ENCODE peak calls at places on chromosomes 12 and 14, in five cellular contexts. One of them, this sample, is unnamed.
A peak's percentile ranks its signal among the peaks of the same experiment; 100 is the strongest.

GRCh38 chr14:42779024-42779423 is 1172.3 kb downstream of the LRFN5 start:
- DNase-seq in neural crest cell: no peak
- DNase-seq in fibroblast of pulmonary artery: peak; percentile 7
- DNase-seq in body of pancreas: no peak
- DNase-seq in lower leg skin: no peak
- DNase-seq in this sample: no peak

GRCh38 chr12:8953773-8954402 is 4.4 kb upstream of the M6PR start:
- DNase-seq in neural crest cell: no peak
- DNase-seq in fibroblast of pulmonary artery: no peak
- DNase-seq in body of pancreas: no peak
- DNase-seq in lower leg skin: no peak
- DNase-seq in this sample: no peak

GRCh38 chr12:28830491-28830890 is 318.6 kb upstream of the FAR2 start:
- DNase-seq in neural crest cell: no peak
- DNase-seq in fibroblast of pulmonary artery: no peak
- DNase-seq in body of pancreas: no peak
- DNase-seq in lower leg skin: peak; percentile 50
- DNase-seq in this sample: no peak

GRCh38 chr14:26402126-26402525 is 195.7 kb downstream of the NOVA1 start:
- DNase-seq in neural crest cell: no peak
- DNase-seq in fibroblast of pulmonary artery: no peak
- DNase-seq in body of pancreas: no peak
- DNase-seq in lower leg skin: no peak
- DNase-seq in this sample: no peak

GRCh38 chr14:89814126-89814525 is 140.4 kb downstream of the EFCAB11 start:
- DNase-seq in neural crest cell: no peak
- DNase-seq in fibroblast of pulmonary artery: no peak
- DNase-seq in body of pancreas: no peak
- DNase-seq in lower leg skin: no peak
- DNase-seq in this sample: no peak

GRCh38 chr14:79899610-79900009 is 311.7 kb downstream of the DIO2 start:
- DNase-seq in neural crest cell: no peak
- DNase-seq in fibroblast of pulmonary artery: no peak
- DNase-seq in body of pancreas: no peak
- DNase-seq in lower leg skin: no peak
- DNase-seq in this sample: no peak

GRCh38 chr14:98955036-98955740 is 316.8 kb downstream of the BCL11B start:
- DNase-seq in neural crest cell: no peak
- DNase-seq in fibroblast of pulmonary artery: no peak
- DNase-seq in body of pancreas: no peak
- DNase-seq in lower leg skin: peak; percentile 65
- DNase-seq in this sample: no peak

GRCh38 chr12:3293013-3293412 is 198.0 kb upstream of the PRMT8 start:
- DNase-seq in neural crest cell: no peak
- DNase-seq in fibroblast of pulmonary artery: no peak
- DNase-seq in body of pancreas: no peak
- DNase-seq in lower leg skin: no peak
- DNase-seq in this sample: peak; percentile 61

GRCh38 chr12:68521321-68521839 is 89.3 kb upstream of the RAP1B start:
- DNase-seq in neural crest cell: no peak
- DNase-seq in fibroblast of pulmonary artery: peak; percentile 83
- DNase-seq in body of pancreas: no peak
- DNase-seq in lower leg skin: no peak
- DNase-seq in this sample: no peak

GRCh38 chr12:6361834-6362233 is 13.5 kb downstream of the SCNN1A start:
- DNase-seq in neural crest cell: no peak
- DNase-seq in fibroblast of pulmonary artery: peak; percentile 43
- DNase-seq in body of pancreas: no peak
- DNase-seq in lower leg skin: peak; percentile 92
- DNase-seq in this sample: no peak

GRCh38 chr14:74801396-74801795 is 38.3 kb downstream of the YLPM1 start:
- DNase-seq in neural crest cell: no peak
- DNase-seq in fibroblast of pulmonary artery: no peak
- DNase-seq in body of pancreas: no peak
- DNase-seq in lower leg skin: no peak
- DNase-seq in this sample: no peak

GRCh38 chr14:23364604-23365352 is at the start of gene EFS:
- DNase-seq in neural crest cell: peak; percentile 30
- DNase-seq in fibroblast of pulmonary artery: no peak
- DNase-seq in body of pancreas: no peak
- DNase-seq in lower leg skin: peak; percentile 91
- DNase-seq in this sample: peak; percentile 72

GRCh38 chr12:132400011-132400641 is 70.7 kb upstream of the GALNT9 start:
- DNase-seq in neural crest cell: no peak
- DNase-seq in fibroblast of pulmonary artery: no peak
- DNase-seq in body of pancreas: peak; percentile 4
- DNase-seq in lower leg skin: no peak
- DNase-seq in this sample: peak; percentile 28

GRCh38 chr12:48350249-48351021 is at the start of gene ZNF641:
- DNase-seq in neural crest cell: no peak
- DNase-seq in fibroblast of pulmonary artery: peak; percentile 73
- DNase-seq in body of pancreas: peak; percentile 88
- DNase-seq in lower leg skin: peak; percentile 94
- DNase-seq in this sample: peak; percentile 83

GRCh38 chr12:111405856-111406473 is at the start of gene SH2B3:
- DNase-seq in neural crest cell: no peak
- DNase-seq in fibroblast of pulmonary artery: no peak
- DNase-seq in body of pancreas: no peak
- DNase-seq in lower leg skin: peak; percentile 90
- DNase-seq in this sample: no peak

GRCh38 chr12:19316420-19316819 is 122.9 kb upstream of the AEBP2 start:
- DNase-seq in neural crest cell: no peak
- DNase-seq in fibroblast of pulmonary artery: peak; percentile 45
- DNase-seq in body of pancreas: no peak
- DNase-seq in lower leg skin: no peak
- DNase-seq in this sample: no peak

GRCh38 chr12:131751335-131751734 is 40.4 kb downstream of the SFSWAP start:
- DNase-seq in neural crest cell: no peak
- DNase-seq in fibroblast of pulmonary artery: no peak
- DNase-seq in body of pancreas: no peak
- DNase-seq in lower leg skin: no peak
- DNase-seq in this sample: no peak

GRCh38 chr12:46217686-46218508 is 50.9 kb downstream of the SLC38A1 start:
- DNase-seq in neural crest cell: no peak
- DNase-seq in fibroblast of pulmonary artery: no peak
- DNase-seq in body of pancreas: no peak
- DNase-seq in lower leg skin: no peak
- DNase-seq in this sample: no peak

GRCh38 chr12:75641031-75641780 is 129.8 kb upstream of the KRR1 start:
- DNase-seq in neural crest cell: no peak
- DNase-seq in fibroblast of pulmonary artery: peak; percentile 88
- DNase-seq in body of pancreas: no peak
- DNase-seq in lower leg skin: no peak
- DNase-seq in this sample: no peak

GRCh38 chr12:62522984-62523383 is 56.4 kb downstream of the MON2 start:
- DNase-seq in neural crest cell: no peak
- DNase-seq in fibroblast of pulmonary artery: peak; percentile 21
- DNase-seq in body of pancreas: no peak
- DNase-seq in lower leg skin: no peak
- DNase-seq in this sample: no peak

GRCh38 chr12:131494741-131495524 is 216.0 kb upstream of the SFSWAP start:
- DNase-seq in neural crest cell: no peak
- DNase-seq in fibroblast of pulmonary artery: no peak
- DNase-seq in body of pancreas: no peak
- DNase-seq in lower leg skin: peak; percentile 53
- DNase-seq in this sample: no peak

GRCh38 chr12:31339831-31340622 is 14.1 kb upstream of the SINHCAF start:
- DNase-seq in neural crest cell: no peak
- DNase-seq in fibroblast of pulmonary artery: no peak
- DNase-seq in body of pancreas: no peak
- DNase-seq in lower leg skin: peak; percentile 36
- DNase-seq in this sample: no peak

GRCh38 chr14:69876848-69877306 is 2.3 kb upstream of the SMOC1 start:
- DNase-seq in neural crest cell: no peak
- DNase-seq in fibroblast of pulmonary artery: no peak
- DNase-seq in body of pancreas: peak; percentile 6
- DNase-seq in lower leg skin: no peak
- DNase-seq in this sample: no peak

GRCh38 chr12:16424531-16424930 is 77.1 kb downstream of the MGST1 start:
- DNase-seq in neural crest cell: no peak
- DNase-seq in fibroblast of pulmonary artery: no peak
- DNase-seq in body of pancreas: no peak
- DNase-seq in lower leg skin: no peak
- DNase-seq in this sample: no peak

GRCh38 chr12:50006754-50007442 is 18.4 kb downstream of the RACGAP1 start:
- DNase-seq in neural crest cell: no peak
- DNase-seq in fibroblast of pulmonary artery: no peak
- DNase-seq in body of pancreas: no peak
- DNase-seq in lower leg skin: no peak
- DNase-seq in this sample: no peak

GRCh38 chr12:47881826-47882427 is 22.9 kb downstream of the VDR start:
- DNase-seq in neural crest cell: no peak
- DNase-seq in fibroblast of pulmonary artery: peak; percentile 98
- DNase-seq in body of pancreas: peak; percentile 34
- DNase-seq in lower leg skin: no peak
- DNase-seq in this sample: no peak

GRCh38 chr12:24228980-24229730 is 279.7 kb upstream of the SOX5 start:
- DNase-seq in neural crest cell: no peak
- DNase-seq in fibroblast of pulmonary artery: no peak
- DNase-seq in body of pancreas: no peak
- DNase-seq in lower leg skin: no peak
- DNase-seq in this sample: no peak

GRCh38 chr12:121061831-121062230 is 22.8 kb upstream of the OASL start:
- DNase-seq in neural crest cell: no peak
- DNase-seq in fibroblast of pulmonary artery: peak; percentile 42
- DNase-seq in body of pancreas: no peak
- DNase-seq in lower leg skin: no peak
- DNase-seq in this sample: no peak

DNA sequence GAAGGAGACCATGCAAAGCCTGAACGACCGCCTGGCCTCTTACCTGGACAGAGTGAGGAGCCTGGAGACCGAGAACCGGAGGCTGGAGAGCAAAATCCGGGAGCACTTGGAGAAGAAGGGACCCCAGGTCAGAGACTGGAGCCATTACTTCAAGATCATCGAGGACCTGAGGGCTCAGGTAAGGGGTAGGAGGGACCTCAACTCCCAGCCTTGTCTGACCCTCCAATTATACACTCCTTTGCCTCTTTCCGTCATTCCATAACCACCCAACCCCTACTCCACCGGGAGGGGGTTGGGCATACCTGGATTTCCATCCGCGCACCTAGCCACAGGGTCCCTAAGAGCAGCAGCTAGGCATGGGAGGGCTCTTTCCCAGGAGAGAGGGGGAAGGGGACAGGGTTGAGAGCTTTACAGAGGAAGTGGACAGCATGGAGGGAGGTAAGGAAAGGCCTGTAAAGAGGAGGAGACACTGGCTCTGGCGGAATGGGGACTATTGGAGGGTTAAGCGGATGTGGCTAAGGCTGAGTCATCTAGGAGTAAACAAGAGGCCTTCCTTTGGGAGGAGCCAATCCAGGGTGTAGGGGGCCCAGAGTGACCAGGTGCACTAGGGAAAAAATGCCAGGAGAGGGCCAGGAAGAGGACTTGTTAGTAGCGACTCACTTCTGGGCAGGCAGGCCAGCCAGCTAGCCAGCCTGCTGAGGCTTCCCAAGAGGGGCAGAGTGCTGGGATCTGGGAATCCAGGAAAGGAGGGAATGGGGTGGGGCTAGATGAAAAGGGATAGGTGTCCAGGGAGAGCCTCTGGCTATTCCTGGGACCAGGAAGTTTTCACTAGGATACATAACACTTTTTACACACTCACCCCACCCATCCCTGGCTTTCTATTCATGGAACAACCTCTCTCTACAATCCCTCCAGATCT is 754 bp downstream of the KRT18 start:
- DNase-seq in neural crest cell: no peak
- DNase-seq in fibroblast of pulmonary artery: peak; percentile 94
- DNase-seq in body of pancreas: peak; percentile 86
- DNase-seq in lower leg skin: no peak
- DNase-seq in this sample: no peak
- TF ChIP-seq CTCF in neural crest cell: no peak
- TF ChIP-seq CTCF in fibroblast of pulmonary artery: no peak
- TF ChIP-seq CTCF in body of pancreas: no peak
- TF ChIP-seq CTCF in lower leg skin: no peak
- TF ChIP-seq CTCF in this sample: no peak

GRCh38 chr14:103290961-103291360 is 43.1 kb upstream of the EIF5 start:
- DNase-seq in neural crest cell: no peak
- DNase-seq in fibroblast of pulmonary artery: no peak
- DNase-seq in body of pancreas: no peak
- DNase-seq in lower leg skin: peak; percentile 67
- DNase-seq in this sample: no peak
- TF ChIP-seq CTCF in neural crest cell: no peak
- TF ChIP-seq CTCF in fibroblast of pulmonary artery: no peak
- TF ChIP-seq CTCF in body of pancreas: no peak
- TF ChIP-seq CTCF in lower leg skin: no peak
- TF ChIP-seq CTCF in this sample: no peak

DNA sequence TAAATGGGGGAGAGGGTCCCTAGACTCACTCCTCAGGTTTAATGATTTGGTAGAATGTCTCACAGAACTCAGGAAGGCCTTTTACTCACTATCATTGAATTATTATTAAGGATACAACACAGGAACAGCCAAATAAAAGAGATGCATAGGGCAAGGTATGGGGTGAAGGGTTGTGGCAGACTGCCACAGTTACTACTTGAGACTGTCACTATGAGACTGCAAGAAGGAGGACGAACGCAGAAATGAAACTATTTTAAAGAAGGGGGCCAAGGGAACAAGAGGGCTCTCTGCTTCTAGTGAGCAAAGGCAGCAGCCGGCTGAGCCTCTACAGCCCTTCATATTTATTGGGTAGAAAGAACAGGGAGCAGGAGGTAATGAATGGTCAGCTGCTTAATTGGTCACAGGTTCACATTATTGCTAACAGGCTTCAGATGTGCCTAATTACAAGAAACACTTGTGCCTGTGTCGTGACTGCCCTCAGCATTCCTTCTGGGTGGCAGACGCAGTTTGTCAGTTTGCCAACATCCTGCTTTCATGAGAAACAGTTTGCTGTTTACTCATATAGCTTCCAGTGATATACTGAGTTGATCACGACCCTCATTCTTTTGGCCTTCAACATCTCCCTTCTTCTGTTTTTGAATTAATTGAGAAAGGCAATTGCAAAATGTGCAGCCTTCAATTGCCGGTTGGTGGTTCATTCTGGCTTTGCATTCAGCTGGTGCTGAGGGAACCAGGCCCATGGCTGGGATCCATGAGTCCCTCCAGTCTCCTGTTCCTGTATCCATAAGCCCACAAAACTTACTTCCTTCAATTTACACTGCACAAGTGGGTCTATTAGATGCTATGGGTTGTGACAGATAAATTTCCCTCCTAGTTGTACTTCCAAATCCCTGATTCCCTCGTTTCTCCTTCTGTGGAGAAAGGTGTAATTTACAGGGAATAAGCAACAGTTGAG is 82.8 kb upstream of the PLEKHG7 start:
- DNase-seq in neural crest cell: no peak
- DNase-seq in fibroblast of pulmonary artery: peak; percentile 47
- DNase-seq in body of pancreas: no peak
- DNase-seq in lower leg skin: no peak
- DNase-seq in this sample: no peak
- TF ChIP-seq CTCF in neural crest cell: no peak
- TF ChIP-seq CTCF in fibroblast of pulmonary artery: no peak
- TF ChIP-seq CTCF in body of pancreas: no peak
- TF ChIP-seq CTCF in lower leg skin: no peak
- TF ChIP-seq CTCF in this sample: no peak

DNA sequence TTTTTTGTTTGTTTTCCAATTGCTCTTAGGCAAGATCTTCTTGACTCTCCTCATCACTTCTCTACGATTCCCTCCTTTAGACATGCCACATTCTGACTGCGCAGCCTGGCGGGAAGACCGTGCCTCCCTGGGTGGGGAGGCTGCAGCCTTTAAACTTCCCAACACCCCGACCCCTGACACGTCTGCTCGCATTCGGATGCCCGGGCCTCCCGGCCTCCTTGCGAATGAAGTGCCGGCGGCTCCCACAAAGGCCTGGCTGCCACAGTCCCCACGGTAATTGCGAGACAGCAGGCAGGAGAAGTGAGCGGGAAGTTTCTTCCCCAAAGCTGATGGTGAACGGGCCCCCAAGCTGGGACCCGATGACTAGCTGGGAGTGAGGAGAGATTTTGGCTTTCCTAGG is 98.8 kb upstream of the EVL start:
- DNase-seq in neural crest cell: no peak
- DNase-seq in fibroblast of pulmonary artery: no peak
- DNase-seq in body of pancreas: no peak
- DNase-seq in lower leg skin: no peak
- DNase-seq in this sample: no peak
- TF ChIP-seq CTCF in neural crest cell: no peak
- TF ChIP-seq CTCF in fibroblast of pulmonary artery: no peak
- TF ChIP-seq CTCF in body of pancreas: no peak
- TF ChIP-seq CTCF in lower leg skin: no peak
- TF ChIP-seq CTCF in this sample: no peak

This sample was measured in glutamatergic neuron.